ENCODE peak calls at places on chromosomes 7 and 10, in four cellular contexts. Y is uterus, C is transverse colon, E is right lobe of liver. Z is an unnamed sample.
A peak's percentile ranks its signal among the peaks of the same experiment; 100 is the strongest.

GRCh38 chr10:115141254-115141653 is 48.1 kb downstream of the ATRNL1 start:
- DNase-seq in Y (no peak), C (no peak), E (no peak), Z (no peak)

GRCh38 chr7:28018446-28018845 is 162.1 kb downstream of the JAZF1 start:
- DNase-seq in E (no peak), C (no peak), Y (no peak), Z (no peak)

GRCh38 chr7:143299840-143300239 is 11.7 kb downstream of the CASP2 start:
- DNase-seq in Y (no peak), C (peak; percentile 65), E (peak; percentile 64), Z (peak; percentile 16)

GRCh38 chr10:18565006-18565405 is 86.4 kb downstream of the NSUN6 start:
- DNase-seq in C (no peak), E (no peak), Y (no peak), Z (no peak)

GRCh38 chr10:15231403-15231802 is 62.9 kb upstream of the NMT2 start:
- DNase-seq in E (no peak), Y (no peak), C (no peak), Z (no peak)

GRCh38 chr10:6918305-6918704 is 338.2 kb upstream of the PRKCQ start:
- DNase-seq in E (no peak), Y (peak; percentile 25), C (peak; percentile 59), Z (no peak)

GRCh38 chr10:103442031-103442461 is 10.1 kb downstream of the CALHM2 start:
- DNase-seq in E (no peak), C (no peak), Y (peak; percentile 77), Z (peak; percentile 44)

GRCh38 chr10:85060944-85061343 is 732.6 kb downstream of the CCSER2 start:
- DNase-seq in E (no peak), C (no peak), Y (peak; percentile 13), Z (no peak)

GRCh38 chr7:125122225-125122624 is 192.6 kb upstream of the POT1 start:
- DNase-seq in Y (no peak), E (no peak), C (no peak), Z (no peak)

GRCh38 chr10:133421336-133422222 is 2.8 kb downstream of the SPRN start:
- DNase-seq in C (no peak), E (no peak), Y (no peak), Z (no peak)

GRCh38 chr7:20597339-20597738 is 18.1 kb upstream of the ABCB5 start:
- DNase-seq in Y (no peak), E (no peak), C (no peak), Z (no peak)

GRCh38 chr10:18097524-18097923 is 42.7 kb upstream of the CACNB2 start:
- DNase-seq in Y (no peak), C (no peak), E (no peak), Z (no peak)

GRCh38 chr7:55527314-55527713 is 45.0 kb downstream of the VOPP1 start:
- DNase-seq in Y (no peak), E (no peak), C (no peak), Z (no peak)

GRCh38 chr7:28272461-28272877 is 91.9 kb upstream of the JAZF1 start:
- DNase-seq in E (peak; percentile 62), C (peak; percentile 25), Y (peak; percentile 51), Z (peak; percentile 6)

GRCh38 chr7:79982151-79982770 is 152.4 kb upstream of the GNAI1 start:
- DNase-seq in E (no peak), Y (no peak), C (no peak), Z (no peak)

GRCh38 chr10:124093076-124093773 is at the start of gene CHST15:
- DNase-seq in E (peak; percentile 62), C (peak; percentile 46), Y (peak; percentile 39), Z (peak; percentile 86)

GRCh38 chr7:152862033-152862432 is 102.5 kb downstream of the ACTR3B start:
- DNase-seq in Y (no peak), C (no peak), E (peak; percentile 26), Z (no peak)

GRCh38 chr7:53420550-53420949 is 385.1 kb downstream of the POM121L12 start:
- DNase-seq in C (no peak), Y (no peak), E (no peak), Z (no peak)

GRCh38 chr10:89120931-89121907 is 85.9 kb downstream of the CH25H start:
- DNase-seq in C (no peak), Y (no peak), E (no peak), Z (no peak)

GRCh38 chr7:132575987-132576722 is at the start of gene PLXNA4:
- DNase-seq in E (no peak), Y (peak; percentile 19), C (no peak), Z (no peak)

GRCh38 chr10:88819290-88819689 is 16.8 kb downstream of the LIPM start:
- DNase-seq in C (no peak), E (no peak), Y (no peak), Z (no peak)

GRCh38 chr10:96243296-96243695 is 28.1 kb downstream of the BLNK start:
- DNase-seq in C (no peak), E (no peak), Y (no peak), Z (no peak)

GRCh38 chr10:121698336-121698735 is 100.1 kb upstream of the FGFR2 start:
- DNase-seq in C (no peak), E (no peak), Y (no peak), Z (no peak)

GRCh38 chr7:137934941-137935848 is 66.7 kb downstream of the CREB3L2 start:
- DNase-seq in Y (no peak), E (no peak), C (no peak), Z (no peak)

GRCh38 chr7:116526897-116527296 is 2.1 kb downstream of the CAV1 start:
- DNase-seq in C (no peak), Y (no peak), E (no peak), Z (no peak)

GRCh38 chr10:88170628-88171027 is 307.2 kb downstream of the PTEN start:
- DNase-seq in E (no peak), C (no peak), Y (no peak), Z (no peak)

GRCh38 chr10:1040133-1040532 is 8.8 kb downstream of the IDI1 start:
- DNase-seq in Y (no peak), C (no peak), E (no peak), Z (no peak)

GRCh38 chr7:111103678-111104274 is 12.8 kb downstream of the LRRN3 start:
- DNase-seq in E (no peak), Y (no peak), C (no peak), Z (no peak)

GRCh38 chr7:26667514-26668133 is 196.8 kb downstream of the SKAP2 start:
- DNase-seq in Y (peak; percentile 49), E (peak; percentile 84), C (peak; percentile 73), Z (peak; percentile 42)

GRCh38 chr10:80452688-80453391 is 1.3 kb upstream of the TSPAN14 start:
- DNase-seq in Y (no peak), C (no peak), E (no peak), Z (no peak)

GRCh38 chr10:126919426-126919825 is 14.2 kb downstream of the DOCK1 start:
- DNase-seq in C (no peak), E (no peak), Y (no peak), Z (no peak)

GRCh38 chr7:12923971-12924370 is 236.5 kb downstream of the ARL4A start:
- DNase-seq in Y (no peak), E (peak; percentile 55), C (no peak), Z (no peak)

GRCh38 chr10:102670065-102670400 is 25.8 kb downstream of the TRIM8 start:
- DNase-seq in E (no peak), C (no peak), Y (no peak), Z (no peak)

GRCh38 chr10:71474702-71475242 is 78.1 kb downstream of the CDH23 start:
- DNase-seq in C (no peak), E (no peak), Y (peak; percentile 10), Z (no peak)

GRCh38 chr7:46713868-46714596 is 793.0 kb upstream of the IGFBP3 start:
- DNase-seq in C (peak; percentile 77), E (peak; percentile 87), Y (no peak), Z (no peak)

GRCh38 chr10:50325449-50326188 is 74.3 kb upstream of the ASAH2 start:
- DNase-seq in Y (peak; percentile 44), C (peak; percentile 22), E (no peak), Z (peak; percentile 39)

GRCh38 chr7:3083350-3083749 is 39.7 kb upstream of the CARD11 start:
- DNase-seq in C (no peak), E (no peak), Y (no peak), Z (no peak)

GRCh38 chr10:132807621-132808049 is 21.7 kb upstream of the NKX6-2 start:
- DNase-seq in Y (no peak), E (no peak), C (no peak), Z (no peak)

GRCh38 chr10:30553018-30553624 is 76.4 kb downstream of the LYZL2 start:
- DNase-seq in C (no peak), E (no peak), Y (no peak), Z (no peak)

GRCh38 chr10:30554443-30554831 is 75.1 kb downstream of the LYZL2 start:
- DNase-seq in Y (no peak), E (no peak), C (no peak), Z (no peak)

GRCh38 chr10:30555465-30555864 is 74.1 kb downstream of the LYZL2 start:
- DNase-seq in C (no peak), E (no peak), Y (no peak), Z (no peak)

GRCh38 chr10:30556189-30556588 is 73.4 kb downstream of the LYZL2 start:
- DNase-seq in Y (no peak), C (no peak), E (no peak), Z (no peak)

DNA sequence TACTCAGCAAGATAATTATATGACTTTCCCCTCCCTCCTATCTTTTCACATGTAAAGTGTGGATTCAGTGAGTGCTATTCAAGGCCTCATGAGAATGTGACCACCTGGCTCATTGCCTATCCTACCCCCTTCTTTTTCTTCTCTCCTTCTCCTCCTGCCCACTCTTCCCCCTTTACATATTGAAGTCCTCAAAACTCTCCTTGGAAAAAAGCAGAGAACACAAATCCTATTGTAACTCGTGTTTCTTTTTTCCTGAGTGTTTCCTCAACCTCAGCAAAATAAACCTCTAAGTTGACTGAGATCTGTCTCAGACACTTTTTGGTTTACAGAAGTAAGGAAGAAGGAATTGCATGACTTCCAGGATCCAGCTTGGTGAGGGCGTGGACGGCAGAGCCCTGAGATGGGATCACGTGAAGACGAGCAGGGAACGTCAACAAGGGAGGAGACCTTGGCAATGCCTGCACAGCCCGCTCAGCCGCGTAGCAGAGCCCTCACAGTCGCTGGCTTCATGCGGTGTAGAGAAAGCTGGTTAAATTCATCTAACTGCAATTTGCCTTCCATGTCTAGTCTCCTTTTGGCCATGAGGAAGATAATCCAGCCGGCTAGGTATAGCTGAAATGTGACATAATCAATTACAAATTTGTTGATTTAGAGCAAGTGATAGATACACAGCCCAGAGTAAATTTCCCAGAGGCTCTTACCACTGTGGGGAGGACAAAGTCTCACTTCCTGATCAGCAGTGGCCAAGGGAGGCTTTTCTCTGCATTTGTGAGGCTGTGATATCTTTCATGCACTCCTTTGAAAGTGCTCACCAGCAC is 75.7 kb downstream of the LYZL2 start:
- DNase-seq in E (peak; percentile 87), Y (peak; percentile 69), C (peak; percentile 82), Z (no peak)
- TF ChIP-seq POLR2A in E (peak; percentile 71), Y (peak; percentile 57), C (peak; percentile 59), Z (no peak)

GRCh38 chr10:27240212-27240890 is at the start of gene ACBD5:
- DNase-seq in E (peak; percentile 97), Y (peak; percentile 81), C (peak; percentile 90), Z (peak; percentile 69)
- TF ChIP-seq POLR2A in E (peak; percentile 84), Y (no peak), C (peak; percentile 87), Z (no peak)

GRCh38 chr7:1569833-1570632 is at the start of gene PSMG3:
- DNase-seq in E (peak; percentile 90), Y (peak; percentile 88), C (peak; percentile 93), Z (peak; percentile 97)
- TF ChIP-seq POLR2A in E (peak; percentile 78), Y (peak; percentile 69), C (peak; percentile 81), Z (peak; percentile 86)

DNA sequence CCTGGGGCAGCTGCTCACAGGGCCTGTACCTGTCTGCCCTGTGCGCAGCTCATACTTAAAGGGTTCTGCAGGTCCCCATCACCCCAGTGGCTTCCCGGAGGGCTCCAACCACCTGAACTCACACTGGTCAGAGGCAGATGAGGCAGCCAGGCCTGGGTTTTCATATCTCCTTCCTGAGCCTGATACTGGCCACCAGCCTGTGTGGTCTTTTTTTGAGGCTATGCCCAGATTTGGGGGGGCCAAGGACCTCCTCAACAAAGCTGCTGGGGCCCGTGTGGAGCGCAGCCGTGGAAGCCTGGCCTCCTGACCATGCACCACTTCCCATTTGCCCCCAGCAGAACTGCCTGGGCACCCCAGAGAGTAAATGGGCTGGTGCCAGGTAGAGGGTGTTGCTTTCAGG is 25.7 kb downstream of the PNLIPRP2 start:
- DNase-seq in E (no peak), C (no peak), Y (no peak), Z (no peak)
- TF ChIP-seq POLR2A in E (no peak), C (no peak), Y (no peak), Z (no peak)